ENCODE peak calls at places on chromosomes 6 and 20, in nine cellular contexts. One of them, this sample, is unnamed.

GRCh38 chr6:28462401-28462800 is 19.1 kb upstream of the ZSCAN23 start:
- DNase-seq in stimulated activated effector memory CD8-positive, alpha-beta T cell treated with anti-CD3 and anti-CD28 coated beads, Interleukin-12 subunit alpha, Interleukin-12 subunit beta, amount 100 ng/mL, for 72 hours: no peak
- DNase-seq in omental fat pad: no peak
- DNase-seq in AG04450: no peak
- DNase-seq in AG09309: no peak
- DNase-seq in NCI-H345: no peak
- DNase-seq in tibial nerve: no peak
- DNase-seq in activated CD4-positive, alpha-beta T cell treated with anti-CD3 and anti-CD28 coated beads, Interleukin-2, amount 10 ng/mL, durations not matched to agents 24 days and 14 days: peak
- DNase-seq in CD8-positive, alpha-beta T cell: peak
- DNase-seq in this sample: no peak

GRCh38 chr6:85677243-85677956 is 34.7 kb upstream of the SYNCRIP start:
- DNase-seq in stimulated activated effector memory CD8-positive, alpha-beta T cell treated with anti-CD3 and anti-CD28 coated beads, Interleukin-12 subunit alpha, Interleukin-12 subunit beta, amount 100 ng/mL, for 72 hours: no peak
- DNase-seq in omental fat pad: no peak
- DNase-seq in AG04450: no peak
- DNase-seq in AG09309: no peak
- DNase-seq in NCI-H345: no peak
- DNase-seq in tibial nerve: no peak
- DNase-seq in activated CD4-positive, alpha-beta T cell treated with anti-CD3 and anti-CD28 coated beads, Interleukin-2, amount 10 ng/mL, durations not matched to agents 24 days and 14 days: peak
- DNase-seq in CD8-positive, alpha-beta T cell: no peak
- DNase-seq in this sample: no peak

GRCh38 chr6:100116409-100117194 is 122.6 kb upstream of the MCHR2 start:
- DNase-seq in stimulated activated effector memory CD8-positive, alpha-beta T cell treated with anti-CD3 and anti-CD28 coated beads, Interleukin-12 subunit alpha, Interleukin-12 subunit beta, amount 100 ng/mL, for 72 hours: no peak
- DNase-seq in omental fat pad: no peak
- DNase-seq in AG04450: peak
- DNase-seq in AG09309: peak
- DNase-seq in NCI-H345: peak
- DNase-seq in tibial nerve: no peak
- DNase-seq in activated CD4-positive, alpha-beta T cell treated with anti-CD3 and anti-CD28 coated beads, Interleukin-2, amount 10 ng/mL, durations not matched to agents 24 days and 14 days: peak
- DNase-seq in CD8-positive, alpha-beta T cell: no peak
- DNase-seq in this sample: peak

GRCh38 chr20:16349518-16350295 is 223.5 kb downstream of the KIF16B start:
- DNase-seq in stimulated activated effector memory CD8-positive, alpha-beta T cell treated with anti-CD3 and anti-CD28 coated beads, Interleukin-12 subunit alpha, Interleukin-12 subunit beta, amount 100 ng/mL, for 72 hours: no peak
- DNase-seq in omental fat pad: no peak
- DNase-seq in AG04450: no peak
- DNase-seq in AG09309: peak
- DNase-seq in NCI-H345: no peak
- DNase-seq in tibial nerve: no peak
- DNase-seq in activated CD4-positive, alpha-beta T cell treated with anti-CD3 and anti-CD28 coated beads, Interleukin-2, amount 10 ng/mL, durations not matched to agents 24 days and 14 days: no peak
- DNase-seq in CD8-positive, alpha-beta T cell: no peak
- DNase-seq in this sample: no peak

GRCh38 chr6:119127627-119128026 is 49.2 kb upstream of the FAM184A start:
- DNase-seq in stimulated activated effector memory CD8-positive, alpha-beta T cell treated with anti-CD3 and anti-CD28 coated beads, Interleukin-12 subunit alpha, Interleukin-12 subunit beta, amount 100 ng/mL, for 72 hours: no peak
- DNase-seq in omental fat pad: no peak
- DNase-seq in AG04450: no peak
- DNase-seq in AG09309: no peak
- DNase-seq in NCI-H345: no peak
- DNase-seq in tibial nerve: no peak
- DNase-seq in activated CD4-positive, alpha-beta T cell treated with anti-CD3 and anti-CD28 coated beads, Interleukin-2, amount 10 ng/mL, durations not matched to agents 24 days and 14 days: no peak
- DNase-seq in CD8-positive, alpha-beta T cell: no peak
- DNase-seq in this sample: no peak

GRCh38 chr20:23180451-23180921 is 94.4 kb upstream of the CD93 start:
- DNase-seq in stimulated activated effector memory CD8-positive, alpha-beta T cell treated with anti-CD3 and anti-CD28 coated beads, Interleukin-12 subunit alpha, Interleukin-12 subunit beta, amount 100 ng/mL, for 72 hours: no peak
- DNase-seq in omental fat pad: no peak
- DNase-seq in AG04450: no peak
- DNase-seq in AG09309: no peak
- DNase-seq in NCI-H345: no peak
- DNase-seq in tibial nerve: peak
- DNase-seq in activated CD4-positive, alpha-beta T cell treated with anti-CD3 and anti-CD28 coated beads, Interleukin-2, amount 10 ng/mL, durations not matched to agents 24 days and 14 days: no peak
- DNase-seq in CD8-positive, alpha-beta T cell: no peak
- DNase-seq in this sample: no peak

GRCh38 chr20:59350330-59351147 is 50.1 kb downstream of the EDN3 start:
- DNase-seq in stimulated activated effector memory CD8-positive, alpha-beta T cell treated with anti-CD3 and anti-CD28 coated beads, Interleukin-12 subunit alpha, Interleukin-12 subunit beta, amount 100 ng/mL, for 72 hours: no peak
- DNase-seq in omental fat pad: no peak
- DNase-seq in AG04450: no peak
- DNase-seq in AG09309: no peak
- DNase-seq in NCI-H345: no peak
- DNase-seq in tibial nerve: no peak
- DNase-seq in activated CD4-positive, alpha-beta T cell treated with anti-CD3 and anti-CD28 coated beads, Interleukin-2, amount 10 ng/mL, durations not matched to agents 24 days and 14 days: no peak
- DNase-seq in CD8-positive, alpha-beta T cell: no peak
- DNase-seq in this sample: no peak

GRCh38 chr20:16537025-16537665 is 36.1 kb downstream of the KIF16B start:
- DNase-seq in stimulated activated effector memory CD8-positive, alpha-beta T cell treated with anti-CD3 and anti-CD28 coated beads, Interleukin-12 subunit alpha, Interleukin-12 subunit beta, amount 100 ng/mL, for 72 hours: no peak
- DNase-seq in omental fat pad: no peak
- DNase-seq in AG04450: no peak
- DNase-seq in AG09309: no peak
- DNase-seq in NCI-H345: no peak
- DNase-seq in tibial nerve: no peak
- DNase-seq in activated CD4-positive, alpha-beta T cell treated with anti-CD3 and anti-CD28 coated beads, Interleukin-2, amount 10 ng/mL, durations not matched to agents 24 days and 14 days: no peak
- DNase-seq in CD8-positive, alpha-beta T cell: no peak
- DNase-seq in this sample: no peak

GRCh38 chr6:78438135-78438534 is 429.2 kb upstream of the IRAK1BP1 start:
- DNase-seq in stimulated activated effector memory CD8-positive, alpha-beta T cell treated with anti-CD3 and anti-CD28 coated beads, Interleukin-12 subunit alpha, Interleukin-12 subunit beta, amount 100 ng/mL, for 72 hours: no peak
- DNase-seq in omental fat pad: no peak
- DNase-seq in AG04450: no peak
- DNase-seq in AG09309: no peak
- DNase-seq in NCI-H345: no peak
- DNase-seq in tibial nerve: no peak
- DNase-seq in activated CD4-positive, alpha-beta T cell treated with anti-CD3 and anti-CD28 coated beads, Interleukin-2, amount 10 ng/mL, durations not matched to agents 24 days and 14 days: no peak
- DNase-seq in CD8-positive, alpha-beta T cell: no peak
- DNase-seq in this sample: no peak

GRCh38 chr6:7073810-7074525 is 33.8 kb upstream of the RREB1 start:
- DNase-seq in stimulated activated effector memory CD8-positive, alpha-beta T cell treated with anti-CD3 and anti-CD28 coated beads, Interleukin-12 subunit alpha, Interleukin-12 subunit beta, amount 100 ng/mL, for 72 hours: peak
- DNase-seq in omental fat pad: no peak
- DNase-seq in AG04450: no peak
- DNase-seq in AG09309: no peak
- DNase-seq in NCI-H345: no peak
- DNase-seq in tibial nerve: no peak
- DNase-seq in activated CD4-positive, alpha-beta T cell treated with anti-CD3 and anti-CD28 coated beads, Interleukin-2, amount 10 ng/mL, durations not matched to agents 24 days and 14 days: peak
- DNase-seq in CD8-positive, alpha-beta T cell: peak
- DNase-seq in this sample: no peak

GRCh38 chr20:57435498-57436222 is 44.5 kb downstream of the RBM38 start:
- DNase-seq in stimulated activated effector memory CD8-positive, alpha-beta T cell treated with anti-CD3 and anti-CD28 coated beads, Interleukin-12 subunit alpha, Interleukin-12 subunit beta, amount 100 ng/mL, for 72 hours: no peak
- DNase-seq in omental fat pad: no peak
- DNase-seq in AG04450: no peak
- DNase-seq in AG09309: no peak
- DNase-seq in NCI-H345: peak
- DNase-seq in tibial nerve: peak
- DNase-seq in activated CD4-positive, alpha-beta T cell treated with anti-CD3 and anti-CD28 coated beads, Interleukin-2, amount 10 ng/mL, durations not matched to agents 24 days and 14 days: peak
- DNase-seq in CD8-positive, alpha-beta T cell: peak
- DNase-seq in this sample: no peak

GRCh38 chr20:19903168-19903676 is 113.9 kb upstream of the NAA20 start:
- DNase-seq in stimulated activated effector memory CD8-positive, alpha-beta T cell treated with anti-CD3 and anti-CD28 coated beads, Interleukin-12 subunit alpha, Interleukin-12 subunit beta, amount 100 ng/mL, for 72 hours: no peak
- DNase-seq in omental fat pad: no peak
- DNase-seq in AG04450: no peak
- DNase-seq in AG09309: no peak
- DNase-seq in NCI-H345: peak
- DNase-seq in tibial nerve: no peak
- DNase-seq in activated CD4-positive, alpha-beta T cell treated with anti-CD3 and anti-CD28 coated beads, Interleukin-2, amount 10 ng/mL, durations not matched to agents 24 days and 14 days: no peak
- DNase-seq in CD8-positive, alpha-beta T cell: no peak
- DNase-seq in this sample: peak

GRCh38 chr20:57102160-57102559 is 164.3 kb downstream of the BMP7 start:
- DNase-seq in stimulated activated effector memory CD8-positive, alpha-beta T cell treated with anti-CD3 and anti-CD28 coated beads, Interleukin-12 subunit alpha, Interleukin-12 subunit beta, amount 100 ng/mL, for 72 hours: no peak
- DNase-seq in omental fat pad: no peak
- DNase-seq in AG04450: no peak
- DNase-seq in AG09309: no peak
- DNase-seq in NCI-H345: no peak
- DNase-seq in tibial nerve: no peak
- DNase-seq in activated CD4-positive, alpha-beta T cell treated with anti-CD3 and anti-CD28 coated beads, Interleukin-2, amount 10 ng/mL, durations not matched to agents 24 days and 14 days: no peak
- DNase-seq in CD8-positive, alpha-beta T cell: no peak
- DNase-seq in this sample: no peak

GRCh38 chr6:159036673-159037072 is 8.1 kb downstream of the TAGAP start:
- DNase-seq in stimulated activated effector memory CD8-positive, alpha-beta T cell treated with anti-CD3 and anti-CD28 coated beads, Interleukin-12 subunit alpha, Interleukin-12 subunit beta, amount 100 ng/mL, for 72 hours: no peak
- DNase-seq in omental fat pad: no peak
- DNase-seq in AG04450: no peak
- DNase-seq in AG09309: no peak
- DNase-seq in NCI-H345: no peak
- DNase-seq in tibial nerve: no peak
- DNase-seq in activated CD4-positive, alpha-beta T cell treated with anti-CD3 and anti-CD28 coated beads, Interleukin-2, amount 10 ng/mL, durations not matched to agents 24 days and 14 days: peak
- DNase-seq in CD8-positive, alpha-beta T cell: no peak
- DNase-seq in this sample: no peak

GRCh38 chr6:71642793-71643192 is 243.6 kb upstream of the RIMS1 start:
- DNase-seq in stimulated activated effector memory CD8-positive, alpha-beta T cell treated with anti-CD3 and anti-CD28 coated beads, Interleukin-12 subunit alpha, Interleukin-12 subunit beta, amount 100 ng/mL, for 72 hours: no peak
- DNase-seq in omental fat pad: no peak
- DNase-seq in AG04450: no peak
- DNase-seq in AG09309: no peak
- DNase-seq in NCI-H345: no peak
- DNase-seq in tibial nerve: no peak
- DNase-seq in activated CD4-positive, alpha-beta T cell treated with anti-CD3 and anti-CD28 coated beads, Interleukin-2, amount 10 ng/mL, durations not matched to agents 24 days and 14 days: no peak
- DNase-seq in CD8-positive, alpha-beta T cell: no peak
- DNase-seq in this sample: no peak

GRCh38 chr6:156413156-156413555 is 364.0 kb upstream of the ARID1B start:
- DNase-seq in stimulated activated effector memory CD8-positive, alpha-beta T cell treated with anti-CD3 and anti-CD28 coated beads, Interleukin-12 subunit alpha, Interleukin-12 subunit beta, amount 100 ng/mL, for 72 hours: no peak
- DNase-seq in omental fat pad: no peak
- DNase-seq in AG04450: no peak
- DNase-seq in AG09309: no peak
- DNase-seq in NCI-H345: no peak
- DNase-seq in tibial nerve: no peak
- DNase-seq in activated CD4-positive, alpha-beta T cell treated with anti-CD3 and anti-CD28 coated beads, Interleukin-2, amount 10 ng/mL, durations not matched to agents 24 days and 14 days: no peak
- DNase-seq in CD8-positive, alpha-beta T cell: no peak
- DNase-seq in this sample: no peak

GRCh38 chr20:41960166-41960565 is 342.0 kb upstream of the CHD6 start:
- DNase-seq in stimulated activated effector memory CD8-positive, alpha-beta T cell treated with anti-CD3 and anti-CD28 coated beads, Interleukin-12 subunit alpha, Interleukin-12 subunit beta, amount 100 ng/mL, for 72 hours: no peak
- DNase-seq in omental fat pad: no peak
- DNase-seq in AG04450: no peak
- DNase-seq in AG09309: no peak
- DNase-seq in NCI-H345: no peak
- DNase-seq in tibial nerve: no peak
- DNase-seq in activated CD4-positive, alpha-beta T cell treated with anti-CD3 and anti-CD28 coated beads, Interleukin-2, amount 10 ng/mL, durations not matched to agents 24 days and 14 days: no peak
- DNase-seq in CD8-positive, alpha-beta T cell: no peak
- DNase-seq in this sample: no peak

GRCh38 chr6:107679457-107679856 is 144.7 kb downstream of the SCML4 start:
- DNase-seq in stimulated activated effector memory CD8-positive, alpha-beta T cell treated with anti-CD3 and anti-CD28 coated beads, Interleukin-12 subunit alpha, Interleukin-12 subunit beta, amount 100 ng/mL, for 72 hours: no peak
- DNase-seq in omental fat pad: no peak
- DNase-seq in AG04450: no peak
- DNase-seq in AG09309: no peak
- DNase-seq in NCI-H345: no peak
- DNase-seq in tibial nerve: no peak
- DNase-seq in activated CD4-positive, alpha-beta T cell treated with anti-CD3 and anti-CD28 coated beads, Interleukin-2, amount 10 ng/mL, durations not matched to agents 24 days and 14 days: no peak
- DNase-seq in CD8-positive, alpha-beta T cell: no peak
- DNase-seq in this sample: no peak

GRCh38 chr6:52108128-52108527 is 20.7 kb upstream of the PKHD1 start:
- DNase-seq in stimulated activated effector memory CD8-positive, alpha-beta T cell treated with anti-CD3 and anti-CD28 coated beads, Interleukin-12 subunit alpha, Interleukin-12 subunit beta, amount 100 ng/mL, for 72 hours: no peak
- DNase-seq in omental fat pad: no peak
- DNase-seq in AG04450: no peak
- DNase-seq in AG09309: no peak
- DNase-seq in NCI-H345: no peak
- DNase-seq in tibial nerve: no peak
- DNase-seq in activated CD4-positive, alpha-beta T cell treated with anti-CD3 and anti-CD28 coated beads, Interleukin-2, amount 10 ng/mL, durations not matched to agents 24 days and 14 days: no peak
- DNase-seq in CD8-positive, alpha-beta T cell: no peak
- DNase-seq in this sample: no peak

GRCh38 chr6:104402572-104402971 is 457.1 kb downstream of the HACE1 start:
- DNase-seq in stimulated activated effector memory CD8-positive, alpha-beta T cell treated with anti-CD3 and anti-CD28 coated beads, Interleukin-12 subunit alpha, Interleukin-12 subunit beta, amount 100 ng/mL, for 72 hours: no peak
- DNase-seq in omental fat pad: no peak
- DNase-seq in AG04450: no peak
- DNase-seq in AG09309: no peak
- DNase-seq in NCI-H345: no peak
- DNase-seq in tibial nerve: no peak
- DNase-seq in activated CD4-positive, alpha-beta T cell treated with anti-CD3 and anti-CD28 coated beads, Interleukin-2, amount 10 ng/mL, durations not matched to agents 24 days and 14 days: no peak
- DNase-seq in CD8-positive, alpha-beta T cell: no peak
- DNase-seq in this sample: no peak

GRCh38 chr20:49210750-49211110 is 8.5 kb upstream of the DDX27 start:
- DNase-seq in stimulated activated effector memory CD8-positive, alpha-beta T cell treated with anti-CD3 and anti-CD28 coated beads, Interleukin-12 subunit alpha, Interleukin-12 subunit beta, amount 100 ng/mL, for 72 hours: no peak
- DNase-seq in omental fat pad: no peak
- DNase-seq in AG04450: no peak
- DNase-seq in AG09309: no peak
- DNase-seq in NCI-H345: no peak
- DNase-seq in tibial nerve: no peak
- DNase-seq in activated CD4-positive, alpha-beta T cell treated with anti-CD3 and anti-CD28 coated beads, Interleukin-2, amount 10 ng/mL, durations not matched to agents 24 days and 14 days: no peak
- DNase-seq in CD8-positive, alpha-beta T cell: no peak
- DNase-seq in this sample: no peak

GRCh38 chr6:20789162-20789561 is 254.9 kb downstream of the CDKAL1 start:
- DNase-seq in stimulated activated effector memory CD8-positive, alpha-beta T cell treated with anti-CD3 and anti-CD28 coated beads, Interleukin-12 subunit alpha, Interleukin-12 subunit beta, amount 100 ng/mL, for 72 hours: no peak
- DNase-seq in omental fat pad: no peak
- DNase-seq in AG04450: peak
- DNase-seq in AG09309: no peak
- DNase-seq in NCI-H345: peak
- DNase-seq in tibial nerve: no peak
- DNase-seq in activated CD4-positive, alpha-beta T cell treated with anti-CD3 and anti-CD28 coated beads, Interleukin-2, amount 10 ng/mL, durations not matched to agents 24 days and 14 days: no peak
- DNase-seq in CD8-positive, alpha-beta T cell: no peak
- DNase-seq in this sample: no peak

GRCh38 chr6:160456214-160456546 is 108.0 kb downstream of the SLC22A3 start:
- DNase-seq in stimulated activated effector memory CD8-positive, alpha-beta T cell treated with anti-CD3 and anti-CD28 coated beads, Interleukin-12 subunit alpha, Interleukin-12 subunit beta, amount 100 ng/mL, for 72 hours: no peak
- DNase-seq in omental fat pad: no peak
- DNase-seq in AG04450: no peak
- DNase-seq in AG09309: no peak
- DNase-seq in NCI-H345: no peak
- DNase-seq in tibial nerve: no peak
- DNase-seq in activated CD4-positive, alpha-beta T cell treated with anti-CD3 and anti-CD28 coated beads, Interleukin-2, amount 10 ng/mL, durations not matched to agents 24 days and 14 days: no peak
- DNase-seq in CD8-positive, alpha-beta T cell: no peak
- DNase-seq in this sample: no peak

This sample was measured in GDM1.